ENCODE peak calls at places on chromosomes 1 and 21, in four cellular contexts. L is neural progenitor cell, S is fibroblast of lung, F is fibroblast of the aortic adventitia. E is an unnamed sample.
A peak's percentile ranks its signal among the peaks of the same experiment; 100 is the strongest.

GRCh38 chr1:222754386-222755139 is 17.6 kb downstream of the FAM177B start:
- DNase-seq in L (no peak), F (peak; percentile 99), S (peak; percentile 96), E (peak; percentile 97)

GRCh38 chr1:203197625-203198024 is 11.1 kb upstream of the CHI3L1 start:
- DNase-seq in S (peak; percentile 66), L (no peak), F (peak; percentile 88), E (peak; percentile 84)

GRCh38 chr1:119896303-119896702 is at the start of gene ADAM30:
- DNase-seq in S (no peak), F (no peak), L (peak; percentile 13), E (no peak)

GRCh38 chr1:59484090-59484489 is 187.2 kb downstream of the FGGY start:
- DNase-seq in S (peak; percentile 90), F (peak; percentile 94), L (no peak), E (peak; percentile 95)

GRCh38 chr1:223642155-223642689 is 23.3 kb downstream of the CAPN8 start:
- DNase-seq in F (no peak), L (peak; percentile 29), S (no peak), E (no peak)

GRCh38 chr1:219954052-219954451 is 25.7 kb upstream of the SLC30A10 start:
- DNase-seq in S (no peak), L (no peak), F (no peak), E (no peak)

GRCh38 chr1:200891774-200892157 is 2.9 kb upstream of the INAVA start:
- DNase-seq in F (no peak), S (no peak), L (peak; percentile 93), E (no peak)

GRCh38 chr1:77220687-77221463 is 1.6 kb upstream of the PIGK start:
- DNase-seq in L (no peak), F (peak; percentile 93), S (peak; percentile 64), E (peak; percentile 89)

GRCh38 chr21:46214478-46215340 is 13.9 kb downstream of the LSS start:
- DNase-seq in F (no peak), S (no peak), L (no peak), E (no peak)

GRCh38 chr1:33096358-33097005 is 15.5 kb downstream of the AZIN2 start:
- DNase-seq in L (no peak), S (peak; percentile 72), F (peak; percentile 87), E (no peak)

GRCh38 chr21:32270748-32271147 is 8.1 kb downstream of the MIS18A start:
- DNase-seq in S (no peak), L (no peak), F (no peak), E (no peak)

GRCh38 chr1:2099871-2100774 is 49.9 kb downstream of the PRKCZ start:
- DNase-seq in L (no peak), S (no peak), F (no peak), E (no peak)

GRCh38 chr1:102897537-102897936 is 210.8 kb downstream of the COL11A1 start:
- DNase-seq in F (peak; percentile 85), L (no peak), S (peak; percentile 61), E (peak; percentile 78)

GRCh38 chr1:88061830-88062177 is 622.3 kb upstream of the PKN2 start:
- DNase-seq in F (peak; percentile 30), L (no peak), S (no peak), E (no peak)
- TF ChIP-seq CTCF in F (no peak), L (no peak), S (no peak), E (no peak)

GRCh38 chr1:182848736-182849135 is 9.6 kb downstream of the DHX9 start:
- DNase-seq in L (no peak), S (no peak), F (no peak), E (no peak)

GRCh38 chr1:182850319-182850718 is 11.2 kb downstream of the DHX9 start:
- DNase-seq in L (no peak), F (no peak), S (no peak), E (no peak)

GRCh38 chr1:182845379-182845778 is 6.2 kb downstream of the DHX9 start:
- DNase-seq in F (no peak), L (no peak), S (no peak), E (no peak)

GRCh38 chr1:182845894-182846293 is 6.7 kb downstream of the DHX9 start:
- DNase-seq in L (no peak), S (no peak), F (no peak), E (no peak)

DNA sequence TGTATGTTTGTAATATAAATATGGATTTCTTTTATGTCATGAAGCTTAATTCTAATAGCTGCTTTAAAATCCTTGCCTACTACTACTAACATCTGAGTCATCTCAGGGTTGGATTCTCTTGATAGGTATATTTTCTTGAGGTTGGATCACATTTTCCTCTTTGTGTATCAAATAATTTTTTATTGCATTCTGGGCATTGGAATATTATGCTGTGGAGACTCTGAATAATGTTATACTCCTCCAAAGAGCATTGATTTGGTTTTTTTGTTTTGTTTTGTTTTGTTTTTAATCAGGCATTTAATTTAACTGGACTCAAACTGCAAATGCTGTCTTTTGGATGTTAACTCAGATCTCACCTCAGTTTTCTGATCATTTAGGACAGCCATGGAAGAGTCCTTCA is 8.0 kb downstream of the DHX9 start:
- DNase-seq in F (no peak), S (no peak), L (no peak), E (no peak)
- H3K4me3 ChIP-seq in F (no peak overlapping the region), S (no peak overlapping the region), L (no peak overlapping the region), E (no peak overlapping the region)

DNA sequence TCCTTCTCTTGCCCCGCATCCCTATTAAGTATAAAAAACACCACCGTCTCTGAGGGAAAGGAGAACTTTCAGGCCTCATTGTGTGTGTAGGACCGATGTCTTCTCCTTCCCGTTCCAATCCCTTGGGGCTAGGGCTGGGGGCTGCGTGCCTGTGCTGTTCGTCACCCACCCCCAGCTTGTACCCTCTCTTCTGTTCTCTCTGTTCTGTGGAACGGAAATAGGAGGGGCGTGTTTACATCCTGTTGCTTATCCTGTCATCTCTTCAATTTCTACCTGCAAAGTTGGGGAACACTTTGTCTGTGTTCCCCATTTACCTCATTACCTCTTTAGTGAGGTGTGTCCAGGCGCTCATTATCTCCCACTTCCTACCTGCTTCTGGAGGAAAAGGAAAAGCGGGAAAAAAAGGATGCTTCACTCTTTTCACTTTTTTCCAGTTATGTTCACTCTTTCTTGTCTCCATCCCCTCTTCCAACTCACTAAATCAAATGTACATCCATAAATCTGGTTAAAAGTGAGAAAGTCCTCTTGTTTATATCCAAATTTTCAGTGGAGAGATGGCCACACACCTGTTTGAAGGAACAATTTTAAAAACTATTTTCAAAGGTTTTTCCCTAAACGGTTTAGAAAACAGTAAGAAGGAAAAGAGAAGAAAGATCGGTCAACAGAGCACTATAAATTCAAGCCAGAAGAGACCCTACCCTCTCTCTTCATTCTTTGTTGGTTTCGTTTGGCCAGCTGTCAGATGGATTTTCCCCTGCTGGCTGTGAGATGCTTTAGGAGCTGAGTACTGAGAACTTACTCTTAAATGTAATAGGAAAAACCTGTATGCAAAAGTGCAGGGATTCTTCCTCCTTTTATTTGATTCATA is 1.0 kb upstream of the TXNIP start:
- DNase-seq in F (no peak), L (no peak), S (no peak), E (peak; percentile 48)
- TF ChIP-seq CTCF in F (peak; percentile 19), L (no peak), S (no peak), E (no peak)

DNA sequence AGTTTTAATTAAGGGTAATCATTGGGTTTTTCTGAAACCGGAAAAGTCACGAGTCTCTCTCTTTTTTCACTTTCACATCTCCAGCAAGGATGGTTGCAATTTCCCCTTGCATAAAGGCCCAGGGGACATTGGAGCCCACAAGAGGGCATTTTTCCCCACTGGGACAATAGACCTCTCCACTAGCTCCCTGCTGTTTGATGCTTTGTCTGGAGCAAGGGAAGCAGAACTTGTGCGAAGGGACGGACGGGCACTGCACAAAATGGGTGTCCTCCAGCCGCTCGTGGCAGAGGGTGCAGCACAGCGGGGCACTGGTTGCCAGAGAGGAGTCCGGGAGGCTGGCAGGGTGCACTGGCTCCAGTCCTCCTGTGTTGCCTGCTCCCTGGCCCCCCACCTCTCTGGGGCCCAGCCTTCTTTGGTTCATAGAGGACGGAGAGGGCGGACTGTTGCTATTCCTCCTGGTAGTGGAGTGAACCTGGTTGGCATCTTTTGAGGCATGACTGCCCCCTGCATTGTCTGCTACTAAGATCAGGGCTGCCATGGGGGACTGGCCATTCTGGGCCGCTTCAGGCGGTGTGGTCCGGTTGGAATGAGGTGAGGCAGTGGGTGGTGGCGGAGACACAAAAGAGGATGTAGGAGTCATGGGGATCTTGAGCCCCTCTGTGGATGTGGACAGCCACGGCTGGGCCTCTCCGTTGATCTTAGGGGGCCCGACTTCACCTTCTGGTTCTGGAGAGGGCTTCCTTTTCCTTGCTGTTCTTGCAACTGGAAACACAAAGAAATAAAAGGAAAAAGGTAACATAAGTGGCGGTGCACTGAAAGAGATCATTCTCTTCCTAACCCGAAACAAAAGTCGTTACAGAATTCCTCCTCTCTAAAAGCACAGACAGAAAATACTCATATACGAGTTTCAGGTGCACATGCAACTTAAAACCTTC is 2.6 kb downstream of the IRF2BP2 start:
- DNase-seq in F (peak; percentile 64), L (peak; percentile 86), S (no peak), E (peak; percentile 44)
- H3K4me3 ChIP-seq in F (peak overlapping the region; percentile 82), L (peak overlapping the region; percentile 62), S (peak overlapping the region; percentile 78), E (peak overlapping the region; percentile 84)

GRCh38 chr21:35932232-35932911 is 128.0 kb downstream of the SETD4 start:
- DNase-seq in L (no peak), F (peak; percentile 92), S (peak; percentile 85), E (peak; percentile 99)

GRCh38 chr21:35933466-35933865 is 126.9 kb downstream of the SETD4 start:
- DNase-seq in S (peak; percentile 82), F (peak; percentile 89), L (peak; percentile 17), E (peak; percentile 96)
- TF ChIP-seq CTCF in S (peak; percentile 43), F (peak; percentile 45), L (peak; percentile 41), E (peak; percentile 53)

DNA sequence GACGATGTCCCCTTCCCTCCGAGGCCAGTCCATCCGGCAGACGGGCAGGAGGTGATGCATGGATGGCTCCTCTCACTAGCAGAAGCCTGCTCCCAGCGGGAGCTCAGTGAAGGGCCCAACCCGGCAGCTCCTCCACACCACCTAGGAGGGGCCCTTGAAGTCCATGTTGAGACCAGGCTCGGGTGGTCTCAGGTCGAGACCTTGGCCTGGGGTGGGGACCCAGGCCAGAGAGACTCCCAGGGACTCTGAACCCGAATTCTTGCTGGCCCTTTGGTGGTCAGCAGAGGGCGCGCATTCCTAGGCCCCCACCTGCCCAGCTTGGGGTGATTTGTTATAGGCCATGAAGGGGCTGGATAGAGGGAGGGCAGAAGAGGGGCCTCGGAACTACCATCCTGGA is 642 bp upstream of the NT5C1A start:
- DNase-seq in F (no peak), S (no peak), L (peak; percentile 63), E (no peak)
- H3K4me3 ChIP-seq in F (no peak overlapping the region), S (no peak overlapping the region), L (peak overlapping the region; percentile 55), E (no peak overlapping the region)

E was measured in fibroblast of mammary gland.